ENCODE peak calls at places on chromosomes 12 and 14, in five cellular contexts. One of them, this sample, is unnamed. For H3K4me1, the result is how much of the 10 kb centered on the place peaks cover.

GRCh38 chr14:70011098-70011497 is 131.9 kb downstream of the SMOC1 start:
- DNase-seq in ovary: no peak
- DNase-seq in suprapubic skin: no peak
- DNase-seq in body of pancreas: no peak
- DNase-seq in BE2C: no peak
- DNase-seq in this sample: no peak

GRCh38 chr12:27549801-27550652 is 26.0 kb downstream of the PPFIBP1 start:
- DNase-seq in ovary: peak
- DNase-seq in suprapubic skin: peak
- DNase-seq in body of pancreas: peak
- DNase-seq in BE2C: peak
- DNase-seq in this sample: peak

GRCh38 chr12:632102-632696 is 31.0 kb downstream of the NINJ2 start:
- DNase-seq in ovary: no peak
- DNase-seq in suprapubic skin: no peak
- DNase-seq in body of pancreas: no peak
- DNase-seq in BE2C: no peak
- DNase-seq in this sample: peak

GRCh38 chr12:26125451-26126339 is 858 bp upstream of the BHLHE41 start:
- DNase-seq in ovary: peak
- DNase-seq in suprapubic skin: peak
- DNase-seq in body of pancreas: peak
- DNase-seq in BE2C: peak
- DNase-seq in this sample: peak

GRCh38 chr14:104435147-104436046 is 144.2 kb upstream of the C14orf180 start:
- DNase-seq in ovary: peak
- DNase-seq in suprapubic skin: peak
- DNase-seq in body of pancreas: no peak
- DNase-seq in BE2C: no peak
- DNase-seq in this sample: peak

GRCh38 chr14:53925201-53925766 is 31.3 kb downstream of the BMP4 start:
- DNase-seq in ovary: no peak
- DNase-seq in suprapubic skin: no peak
- DNase-seq in body of pancreas: no peak
- DNase-seq in BE2C: no peak
- DNase-seq in this sample: no peak

GRCh38 chr12:70798016-70798768 is 122.3 kb downstream of the PTPRR start:
- DNase-seq in ovary: no peak
- DNase-seq in suprapubic skin: no peak
- DNase-seq in body of pancreas: no peak
- DNase-seq in BE2C: no peak
- DNase-seq in this sample: no peak

GRCh38 chr12:57771271-57771872 is 533 bp downstream of the METTL1 start:
- DNase-seq in ovary: peak
- DNase-seq in suprapubic skin: peak
- DNase-seq in body of pancreas: peak
- DNase-seq in BE2C: peak
- DNase-seq in this sample: peak

GRCh38 chr12:7501031-7501585 is 2.5 kb downstream of the CD163 start:
- DNase-seq in ovary: no peak
- DNase-seq in suprapubic skin: no peak
- DNase-seq in body of pancreas: no peak
- DNase-seq in BE2C: no peak
- DNase-seq in this sample: no peak

GRCh38 chr12:101829639-101830390 is 944 bp downstream of the GNPTAB start:
- DNase-seq in ovary: no peak
- DNase-seq in suprapubic skin: no peak
- DNase-seq in body of pancreas: no peak
- DNase-seq in BE2C: no peak
- DNase-seq in this sample: no peak

GRCh38 chr14:53304726-53305381 is 151.7 kb upstream of the DDHD1 start:
- DNase-seq in ovary: no peak
- DNase-seq in suprapubic skin: no peak
- DNase-seq in body of pancreas: no peak
- DNase-seq in BE2C: no peak
- DNase-seq in this sample: no peak

GRCh38 chr14:55579724-55580400 is at the start of gene KTN1:
- DNase-seq in ovary: peak
- DNase-seq in suprapubic skin: peak
- DNase-seq in body of pancreas: peak
- DNase-seq in BE2C: peak
- DNase-seq in this sample: peak

DNA sequence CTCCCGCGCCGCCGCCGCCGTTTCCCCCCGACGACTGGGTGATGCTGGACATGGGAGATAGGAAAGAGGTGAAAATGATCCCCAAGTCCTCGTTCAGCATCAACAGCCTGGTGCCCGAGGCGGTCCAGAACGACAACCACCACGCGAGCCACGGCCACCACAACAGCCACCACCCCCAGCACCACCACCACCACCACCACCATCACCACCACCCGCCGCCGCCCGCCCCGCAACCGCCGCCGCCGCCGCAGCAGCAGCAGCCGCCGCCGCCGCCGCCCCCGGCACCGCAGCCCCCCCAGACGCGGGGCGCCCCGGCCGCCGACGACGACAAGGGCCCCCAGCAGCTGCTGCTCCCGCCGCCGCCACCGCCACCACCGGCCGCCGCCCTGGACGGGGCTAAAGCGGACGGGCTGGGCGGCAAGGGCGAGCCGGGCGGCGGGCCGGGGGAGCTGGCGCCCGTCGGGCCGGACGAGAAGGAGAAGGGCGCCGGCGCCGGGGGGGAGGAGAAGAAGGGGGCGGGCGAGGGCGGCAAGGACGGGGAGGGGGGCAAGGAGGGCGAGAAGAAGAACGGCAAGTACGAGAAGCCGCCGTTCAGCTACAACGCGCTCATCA is 758 bp downstream of the FOXG1 start:
- DNase-seq in ovary: no peak
- DNase-seq in suprapubic skin: no peak
- DNase-seq in body of pancreas: no peak
- DNase-seq in BE2C: no peak
- DNase-seq in this sample: no peak
- H3K4me3 ChIP-seq in ovary: no peak
- H3K4me3 ChIP-seq in suprapubic skin: peak
- H3K4me3 ChIP-seq in body of pancreas: no peak
- H3K4me3 ChIP-seq in BE2C: no peak
- H3K4me3 ChIP-seq in this sample: peak

DNA sequence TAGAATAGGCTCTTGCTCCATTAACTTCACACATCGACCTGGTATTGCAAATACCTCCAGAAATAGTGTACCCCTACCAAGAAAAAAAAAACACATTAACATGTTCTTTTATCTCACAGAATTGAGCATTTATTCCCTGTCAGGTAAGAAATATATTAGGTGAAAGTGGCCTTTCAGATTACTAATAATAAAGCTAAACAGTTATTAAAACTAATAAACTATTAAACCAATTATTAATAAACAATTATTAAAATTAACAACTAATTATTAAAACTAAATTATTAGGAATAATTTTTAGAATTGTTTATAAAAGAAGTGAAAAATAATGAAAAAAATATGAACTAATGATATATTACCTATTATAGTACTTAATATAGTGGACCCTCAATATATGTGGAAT is 7.2 kb upstream of the AK7 start:
- DNase-seq in ovary: no peak
- DNase-seq in suprapubic skin: no peak
- DNase-seq in body of pancreas: no peak
- DNase-seq in BE2C: no peak
- DNase-seq in this sample: no peak
- H3K4me1 ChIP-seq in ovary: under half
- H3K4me1 ChIP-seq in suprapubic skin: under half
- H3K4me1 ChIP-seq in body of pancreas: under half
- H3K4me1 ChIP-seq in BE2C: under half
- H3K4me1 ChIP-seq in this sample: under half

GRCh38 chr12:125193798-125194562 is 128.7 kb downstream of the AACS start:
- DNase-seq in ovary: no peak
- DNase-seq in suprapubic skin: no peak
- DNase-seq in body of pancreas: no peak
- DNase-seq in BE2C: peak
- DNase-seq in this sample: no peak
- TF ChIP-seq CTCF in ovary: no peak
- TF ChIP-seq CTCF in suprapubic skin: no peak
- TF ChIP-seq CTCF in body of pancreas: no peak
- TF ChIP-seq CTCF in BE2C: peak
- TF ChIP-seq CTCF in this sample: no peak

DNA sequence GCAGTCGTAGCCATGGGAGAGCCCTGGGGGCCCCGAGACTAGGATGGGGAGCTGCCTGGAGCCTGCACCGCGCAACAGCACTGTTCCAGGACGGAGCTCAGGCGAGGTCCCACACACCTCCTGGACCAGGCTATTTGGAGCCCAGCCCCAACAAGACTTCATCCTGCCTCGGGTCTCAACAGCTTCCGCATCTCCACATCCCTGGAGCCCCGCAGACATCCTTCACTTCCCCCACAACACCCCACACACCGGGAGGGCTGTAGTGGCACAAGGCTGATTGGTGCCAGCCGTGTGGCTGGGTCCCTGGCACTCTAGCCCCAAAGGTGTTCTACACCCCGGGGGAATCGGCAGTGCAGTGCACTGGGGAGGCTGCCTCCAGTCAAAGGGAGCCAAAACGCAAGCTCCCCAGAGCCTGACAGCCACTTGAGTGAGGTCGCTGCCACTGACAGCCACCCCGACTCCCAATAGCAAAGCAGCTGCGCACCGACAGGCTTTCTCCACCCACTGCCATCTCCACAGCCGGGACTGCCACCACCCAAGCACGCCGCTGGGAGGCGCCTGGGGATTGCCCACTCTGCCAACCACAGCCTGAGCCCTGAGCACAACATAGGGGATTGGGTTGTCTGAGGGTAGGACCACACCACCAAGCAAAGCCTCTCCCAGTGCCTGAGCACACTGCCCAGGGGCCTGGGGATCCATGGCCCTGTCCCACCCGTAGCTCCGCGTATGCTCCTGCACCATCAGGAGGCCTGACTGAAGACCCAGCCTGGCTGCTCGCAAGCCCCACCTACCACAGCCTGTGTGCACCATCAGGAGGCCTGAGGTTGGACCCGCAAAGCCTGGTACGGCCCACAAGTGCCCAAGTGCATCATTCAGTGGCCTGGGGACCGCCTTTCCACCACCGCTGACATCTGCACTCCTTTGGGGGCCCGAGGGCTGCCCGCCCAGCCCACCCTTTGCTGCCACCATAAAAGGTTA is 13.2 kb upstream of the KLRF1 start:
- DNase-seq in ovary: peak
- DNase-seq in suprapubic skin: peak
- DNase-seq in body of pancreas: peak
- DNase-seq in BE2C: peak
- DNase-seq in this sample: peak
- H3K4me3 ChIP-seq in ovary: no peak
- H3K4me3 ChIP-seq in suprapubic skin: peak
- H3K4me3 ChIP-seq in body of pancreas: no peak
- H3K4me3 ChIP-seq in BE2C: no peak
- H3K4me3 ChIP-seq in this sample: no peak

GRCh38 chr14:33716921-33717320 is 234.0 kb downstream of the EGLN3 start:
- DNase-seq in ovary: no peak
- DNase-seq in suprapubic skin: no peak
- DNase-seq in body of pancreas: no peak
- DNase-seq in BE2C: no peak
- DNase-seq in this sample: no peak
- H3K4me1 ChIP-seq in ovary: under half
- H3K4me1 ChIP-seq in suprapubic skin: under half
- H3K4me1 ChIP-seq in body of pancreas: under half
- H3K4me1 ChIP-seq in BE2C: under half
- H3K4me1 ChIP-seq in this sample: under half

DNA sequence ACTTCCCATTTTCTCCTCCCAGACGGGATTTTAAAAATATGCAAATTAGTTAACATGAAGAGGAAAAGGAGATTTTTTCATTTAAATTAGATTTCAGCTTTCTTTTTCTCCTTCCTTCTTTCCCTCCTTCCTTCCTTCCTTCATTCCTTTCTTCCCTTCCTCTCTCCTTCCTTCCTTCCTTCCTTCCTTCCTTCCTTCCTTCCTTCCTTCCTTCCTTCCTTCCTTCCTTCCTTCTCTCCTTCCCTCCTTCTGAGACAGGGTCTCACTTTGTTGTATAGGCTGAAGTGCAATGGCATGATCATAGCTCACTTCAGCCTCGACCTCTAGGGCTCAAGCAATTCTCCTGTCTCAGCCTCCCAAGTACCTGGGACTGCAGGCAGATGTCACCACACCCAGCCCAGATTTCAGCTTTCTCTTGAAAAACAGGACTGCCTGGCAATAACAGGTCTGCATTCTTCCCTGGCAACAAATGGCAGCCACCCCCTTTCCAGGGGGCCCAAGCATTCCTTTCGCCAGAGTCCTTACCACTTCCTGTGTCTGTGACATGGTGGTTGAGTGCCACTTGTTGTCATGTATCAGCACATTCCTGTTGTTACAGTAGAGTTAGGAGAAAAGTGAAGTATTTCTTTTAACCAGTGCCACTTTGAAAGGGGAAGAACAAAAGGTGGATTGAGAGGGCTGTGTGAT is 119.1 kb downstream of the PTPN11 start:
- DNase-seq in ovary: no peak
- DNase-seq in suprapubic skin: no peak
- DNase-seq in body of pancreas: no peak
- DNase-seq in BE2C: no peak
- DNase-seq in this sample: no peak
- TF ChIP-seq CTCF in ovary: no peak
- TF ChIP-seq CTCF in suprapubic skin: no peak
- TF ChIP-seq CTCF in body of pancreas: no peak
- TF ChIP-seq CTCF in BE2C: no peak
- TF ChIP-seq CTCF in this sample: no peak

GRCh38 chr12:121798807-121799174 is 5.0 kb upstream of the SETD1B start:
- DNase-seq in ovary: no peak
- DNase-seq in suprapubic skin: no peak
- DNase-seq in body of pancreas: no peak
- DNase-seq in BE2C: peak
- DNase-seq in this sample: no peak
- H3K4me3 ChIP-seq in ovary: peak
- H3K4me3 ChIP-seq in suprapubic skin: peak
- H3K4me3 ChIP-seq in body of pancreas: no peak
- H3K4me3 ChIP-seq in BE2C: peak
- H3K4me3 ChIP-seq in this sample: no peak